ENCODE peak calls at places on chromosomes 4 and X, in four cellular contexts. D is GM12878, H is K562, S is HL-60. F is an unnamed sample.

GRCh38 chrX:135489542-135489941 is 30.9 kb upstream of the INTS6L start:
- DNase-seq in D (peak), H (no peak), S (no peak), F (peak)

GRCh38 chr4:82515705-82516104 is 46.1 kb downstream of the TMEM150C start:
- DNase-seq in D (no peak), H (no peak), S (no peak), F (no peak)

GRCh38 chrX:41085883-41086626 is 810 bp downstream of the USP9X start:
- DNase-seq in D (no peak), H (peak), S (peak), F (peak)

GRCh38 chr4:11472535-11472934 is 43.8 kb upstream of the HS3ST1 start:
- DNase-seq in D (no peak), H (no peak), S (no peak), F (no peak)

GRCh38 chr4:48708610-48709009 is 71.5 kb downstream of the FRYL start:
- DNase-seq in D (no peak), H (no peak), S (no peak), F (no peak)

GRCh38 chr4:20418865-20419451 is 167.3 kb downstream of the SLIT2 start:
- DNase-seq in D (peak), H (no peak), S (peak), F (no peak)

GRCh38 chr4:139633661-139634060 is 32.0 kb upstream of the MGST2 start:
- DNase-seq in D (no peak), H (no peak), S (no peak), F (no peak)

GRCh38 chr4:99815597-99816011 is 1.0 kb upstream of the DAPP1 start:
- DNase-seq in D (no peak), H (no peak), S (no peak), F (no peak)

GRCh38 chr4:80071643-80072606 is 1.1 kb downstream of the ANTXR2 start:
- DNase-seq in D (peak), H (peak), S (peak), F (no peak)

GRCh38 chrX:129996120-129996519 is 13.7 kb downstream of the BCORL1 start:
- DNase-seq in D (no peak), H (no peak), S (no peak), F (no peak)

GRCh38 chr4:98784947-98785693 is 126.7 kb upstream of the TSPAN5 start:
- DNase-seq in D (no peak), H (no peak), S (no peak), F (no peak)

GRCh38 chr4:38132843-38133662 is 172.9 kb downstream of the PTTG2 start:
- DNase-seq in D (peak), H (no peak), S (no peak), F (no peak)

DNA sequence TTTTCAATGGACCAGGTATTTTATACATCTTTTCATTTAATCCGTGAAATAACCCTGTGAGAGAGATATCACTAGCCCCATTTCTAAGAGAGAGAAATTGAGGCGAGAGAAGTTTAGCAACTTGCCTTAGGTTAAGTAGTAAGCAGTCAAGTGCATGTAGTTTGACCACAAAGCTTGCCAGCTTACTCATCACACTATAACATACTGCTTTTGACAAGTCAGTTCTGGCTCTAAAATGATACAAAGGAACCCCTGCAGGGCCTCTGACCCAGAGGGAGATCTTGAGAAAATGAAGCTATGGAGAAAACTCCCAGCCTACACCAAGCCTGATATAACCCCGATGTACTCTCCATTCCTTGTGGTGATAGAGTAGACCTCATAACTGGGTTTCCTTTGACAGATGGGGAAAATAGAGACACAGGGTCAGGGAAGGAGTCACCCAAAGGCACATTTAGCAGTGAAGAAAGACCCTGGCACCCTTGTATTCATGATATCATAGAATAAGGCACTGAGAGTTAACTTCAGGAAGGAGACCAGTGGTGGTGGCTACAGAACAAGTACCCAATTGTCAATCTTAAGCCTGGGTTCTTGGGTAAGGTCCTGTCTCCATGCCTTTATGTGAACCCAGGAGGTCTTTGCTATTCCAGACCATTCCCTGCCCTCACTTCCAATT is 60.2 kb upstream of the MSN start:
- DNase-seq in D (no peak), H (no peak), S (peak), F (no peak)
- TF ChIP-seq SPI1 in D (no peak), H (no peak), S (no peak), F (no peak)

DNA sequence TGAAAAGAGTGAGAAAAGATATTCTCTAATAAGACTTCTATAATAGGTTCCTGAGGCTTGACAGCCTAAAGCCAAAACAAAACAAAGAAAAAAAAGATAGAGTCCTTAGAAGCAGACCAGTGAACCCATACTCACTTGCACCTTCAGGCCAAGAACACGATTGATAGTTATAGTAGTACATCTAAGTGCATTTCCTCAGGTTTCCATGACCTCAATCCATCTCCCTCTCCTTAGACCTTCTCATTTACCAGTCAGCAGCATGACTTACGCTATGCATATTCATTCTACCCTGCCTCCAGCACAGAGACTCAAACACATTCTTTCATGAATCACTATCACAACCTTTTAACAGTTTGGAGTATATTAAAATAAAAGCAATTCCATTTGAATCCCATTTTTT is 855.6 kb downstream of the CCSER1 start:
- DNase-seq in D (no peak), H (no peak), S (no peak), F (no peak)
- TF ChIP-seq SPI1 in D (no peak), H (no peak), S (no peak), F (no peak)

GRCh38 chr4:3811621-3812020 is 45.4 kb downstream of the ADRA2C start:
- DNase-seq in D (no peak), H (no peak), S (no peak), F (no peak)

GRCh38 chr4:3812211-3812934 is 46.2 kb downstream of the ADRA2C start:
- DNase-seq in D (no peak), H (no peak), S (no peak), F (no peak)

GRCh38 chr4:3813151-3813905 is 47.1 kb downstream of the ADRA2C start:
- DNase-seq in D (no peak), H (no peak), S (no peak), F (no peak)

GRCh38 chr4:3816256-3816825 is 50.2 kb downstream of the ADRA2C start:
- DNase-seq in D (no peak), H (no peak), S (no peak), F (no peak)

DNA sequence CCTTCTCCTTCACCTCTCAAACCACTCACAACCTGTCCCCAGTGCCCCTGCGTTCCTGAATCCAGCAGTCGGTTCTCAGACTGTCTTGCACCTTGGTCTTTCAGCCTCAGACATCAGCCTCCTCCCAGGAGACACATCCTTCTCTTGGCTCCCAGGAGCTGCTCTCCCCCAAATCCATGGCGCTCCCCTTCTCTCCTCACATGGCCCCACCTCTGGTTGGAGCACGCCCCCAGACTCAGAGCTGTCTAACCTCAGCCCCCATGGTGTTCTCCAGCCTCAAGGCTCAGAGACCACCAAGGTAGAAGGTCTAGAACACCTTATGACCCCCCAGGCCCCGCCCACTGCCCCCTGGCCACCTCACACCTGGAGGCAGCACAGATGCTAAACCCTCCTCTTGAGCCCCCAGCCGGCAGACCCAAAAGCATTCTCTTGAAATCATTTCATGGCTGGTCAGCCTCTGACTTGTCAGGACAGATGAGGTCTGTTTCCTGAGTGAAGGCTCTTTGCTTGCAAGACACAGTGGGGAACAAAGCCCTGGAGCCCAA is 47.9 kb downstream of the ADRA2C start:
- DNase-seq in D (no peak), H (no peak), S (no peak), F (no peak)
- TF ChIP-seq SPI1 in D (no peak), H (no peak), S (no peak), F (no peak)

GRCh38 chr4:2792711-2793577 is at the start of gene SH3BP2:
- DNase-seq in D (no peak), H (peak), S (peak), F (peak)
- TF ChIP-seq SPI1 in D (no peak), H (no peak), S (no peak), F (no peak)

DNA sequence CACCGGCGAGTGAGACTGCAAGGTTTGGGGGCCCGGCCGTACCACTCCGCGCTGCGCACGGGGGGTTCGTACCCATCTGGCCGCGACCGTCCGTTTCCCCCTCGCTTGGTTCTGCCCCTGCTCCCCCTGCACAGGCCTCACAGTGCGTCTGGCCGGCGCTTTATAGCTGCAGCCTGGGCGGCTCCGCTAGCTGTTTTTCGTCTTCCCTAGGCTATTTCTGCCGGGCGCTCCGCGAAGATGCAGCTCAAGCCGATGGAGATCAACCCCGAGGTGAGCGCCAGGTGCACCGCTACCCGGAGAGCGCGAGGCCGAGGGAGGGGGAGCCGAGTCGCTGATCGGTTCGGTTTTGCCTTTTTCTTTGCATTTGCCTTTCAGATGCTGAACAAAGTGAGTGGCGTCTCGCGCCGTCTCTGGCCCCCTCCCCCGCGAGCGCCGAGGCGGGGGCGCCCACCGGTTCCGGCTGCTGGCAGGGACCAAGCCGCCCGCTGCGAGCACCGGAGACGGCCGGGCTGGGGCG is at the start of gene UCHL1:
- DNase-seq in D (no peak), H (no peak), S (no peak), F (peak)
- TF ChIP-seq SPI1 in D (no peak), H (no peak), S (no peak), F (no peak)

GRCh38 chrX:119156241-119156640 is 28.6 kb upstream of the KIAA1210 start:
- DNase-seq in D (no peak), H (no peak), S (no peak), F (no peak)

GRCh38 chrX:119155416-119156035 is 27.9 kb upstream of the KIAA1210 start:
- DNase-seq in D (no peak), H (no peak), S (no peak), F (no peak)

GRCh38 chrX:119145241-119145653 is 17.6 kb upstream of the KIAA1210 start:
- DNase-seq in D (no peak), H (no peak), S (peak), F (no peak)

GRCh38 chrX:119147486-119147885 is 19.9 kb upstream of the KIAA1210 start:
- DNase-seq in D (no peak), H (no peak), S (no peak), F (no peak)

DNA sequence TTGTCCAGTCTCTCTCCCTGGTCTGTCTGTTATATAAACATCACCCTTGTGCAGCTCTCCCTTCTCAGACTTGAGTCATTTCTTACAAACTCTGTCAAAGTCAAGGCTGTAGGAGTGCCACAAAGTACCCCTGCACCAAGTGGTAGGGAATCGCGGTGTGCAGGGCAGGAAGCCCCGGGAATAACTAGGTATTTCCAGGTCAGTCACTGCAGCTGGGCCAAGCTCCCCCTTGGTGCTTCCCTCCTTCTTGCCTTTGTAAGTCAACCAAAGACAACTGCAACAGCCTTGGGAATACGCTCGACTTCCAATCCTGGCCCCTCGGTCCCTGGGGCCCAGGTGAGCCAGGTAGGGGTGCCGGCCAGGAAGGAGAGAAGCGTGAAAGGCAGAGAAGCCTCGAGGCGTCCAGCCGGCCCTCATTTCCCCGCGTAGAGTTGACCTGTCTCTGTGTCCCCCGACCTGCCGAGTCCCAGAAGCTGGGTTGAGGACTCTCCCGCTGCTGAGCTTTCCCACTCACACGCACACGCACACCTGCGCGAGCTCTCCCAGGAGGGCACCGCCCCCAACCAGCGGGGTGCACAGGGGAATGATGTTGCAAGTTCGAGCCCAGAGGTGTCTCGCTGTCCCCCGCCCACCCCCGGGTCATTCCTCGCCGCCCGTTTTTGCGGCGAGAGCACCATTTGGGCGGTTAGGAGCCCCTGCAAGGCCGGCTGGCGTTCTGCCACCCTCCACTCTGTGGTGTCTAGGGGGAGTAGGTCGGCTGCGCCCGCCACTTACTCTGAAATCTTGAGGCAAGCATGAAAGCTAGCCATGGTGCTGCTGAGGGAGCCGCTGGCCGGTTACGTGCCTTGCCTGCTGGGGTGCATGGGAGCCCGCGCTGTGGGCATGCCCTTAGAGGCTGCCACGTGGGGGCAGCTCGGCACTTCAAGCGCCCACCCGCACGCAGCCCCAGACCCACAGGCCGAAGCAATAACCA is 22.8 kb upstream of the KIAA1210 start:
- DNase-seq in D (no peak), H (no peak), S (no peak), F (no peak)
- TF ChIP-seq SPI1 in D (no peak), H (no peak), S (no peak), F (no peak)

GRCh38 chr4:147839651-147840050 is 107.8 kb downstream of the ARHGAP10 start:
- DNase-seq in D (no peak), H (no peak), S (no peak), F (no peak)

GRCh38 chr4:147840846-147841732 is 109.2 kb downstream of the ARHGAP10 start:
- DNase-seq in D (peak), H (no peak), S (peak), F (no peak)

GRCh38 chr4:147846318-147847135 is 114.6 kb downstream of the ARHGAP10 start:
- DNase-seq in D (peak), H (no peak), S (no peak), F (no peak)

GRCh38 chr4:147842573-147842972 is 110.7 kb downstream of the ARHGAP10 start:
- DNase-seq in D (no peak), H (peak), S (no peak), F (no peak)

GRCh38 chr4:147843162-147843561 is 111.3 kb downstream of the ARHGAP10 start:
- DNase-seq in D (no peak), H (peak), S (no peak), F (no peak)
- TF ChIP-seq SPI1 in D (no peak), H (no peak), S (no peak), F (no peak)